ENCODE peak calls at places on chromosomes 12 and 14, in four cellular contexts. H is CD4-positive, alpha-beta T cell; Y is IMR-90; G is tibial nerve. W is an unnamed sample.

GRCh38 chr12:63220921-63221320 is 69.9 kb upstream of the AVPR1A start:
- DNase-seq in H (no peak), Y (no peak), G (no peak), W (no peak)

GRCh38 chr14:97703006-97703760 is 906.0 kb downstream of the VRK1 start:
- DNase-seq in G (no peak), Y (no peak), H (no peak), W (no peak)

GRCh38 chr14:42806909-42807315 is 1200.2 kb downstream of the LRFN5 start:
- DNase-seq in Y (peak; percentile 96), G (no peak), H (no peak), W (no peak)

GRCh38 chr12:100608776-100609175 is 35.3 kb downstream of the GAS2L3 start:
- DNase-seq in Y (no peak), H (no peak), G (no peak), W (no peak)

GRCh38 chr12:10501031-10501430 is 4.7 kb upstream of the EIF2S3B start:
- DNase-seq in H (no peak), G (no peak), Y (no peak), W (no peak)

GRCh38 chr14:105502446-105503295 is 11.6 kb downstream of the TEDC1 start:
- DNase-seq in Y (no peak), H (no peak), G (no peak), W (peak; percentile 14)

GRCh38 chr12:17818931-17819330 is 271.1 kb downstream of the RERGL start:
- DNase-seq in Y (no peak), H (no peak), G (no peak), W (no peak)

GRCh38 chr12:28172434-28173030 is 17.7 kb upstream of the CCDC91 start:
- DNase-seq in G (no peak), Y (peak; percentile 68), H (no peak), W (no peak)

GRCh38 chr12:89305373-89305772 is 46.9 kb downstream of the DUSP6 start:
- DNase-seq in H (no peak), Y (no peak), G (no peak), W (no peak)

GRCh38 chr14:30243805-30244204 is 315.2 kb upstream of the G2E3 start:
- DNase-seq in H (no peak), G (no peak), Y (peak; percentile 85), W (no peak)

GRCh38 chr12:88052686-88053085 is 23.5 kb upstream of the C12orf50 start:
- DNase-seq in G (no peak), Y (peak; percentile 44), H (no peak), W (no peak)

GRCh38 chr14:68958553-68958952 is 20.5 kb downstream of the ACTN1 start:
- DNase-seq in H (no peak), Y (peak; percentile 38), G (no peak), W (no peak)

GRCh38 chr12:127311695-127312364 is 955.1 kb upstream of the TMEM132C start:
- DNase-seq in H (no peak), G (no peak), Y (no peak), W (no peak)

GRCh38 chr12:1496162-1496925 is 98.0 kb downstream of the FBXL14 start:
- DNase-seq in H (no peak), Y (peak; percentile 31), G (no peak), W (no peak)

GRCh38 chr12:50458606-50459005 is 46.2 kb upstream of the DIP2B start:
- DNase-seq in Y (peak; percentile 47), G (no peak), H (no peak), W (no peak)

GRCh38 chr12:13794706-13795105 is 186.7 kb downstream of the GRIN2B start:
- DNase-seq in H (no peak), Y (no peak), G (no peak), W (no peak)

GRCh38 chr14:75917322-75918251 is 64.2 kb downstream of the TGFB3 start:
- DNase-seq in G (no peak), H (no peak), Y (no peak), W (no peak)

GRCh38 chr14:62081012-62081612 is 318.9 kb downstream of the SNAPC1 start:
- DNase-seq in Y (no peak), H (no peak), G (no peak), W (no peak)

GRCh38 chr12:109731231-109731731 is 17.7 kb downstream of the FAM222A start:
- DNase-seq in G (peak; percentile 11), Y (no peak), H (no peak), W (no peak)

GRCh38 chr12:64916431-64916830 is 92.0 kb downstream of the TBC1D30 start:
- DNase-seq in G (no peak), H (no peak), Y (no peak), W (no peak)

GRCh38 chr14:34732802-34733201 is 18.4 kb upstream of the CFL2 start:
- DNase-seq in Y (no peak), G (no peak), H (no peak), W (no peak)

GRCh38 chr12:122641976-122642375 is 61.2 kb downstream of the HCAR2 start:
- DNase-seq in H (no peak), Y (peak; percentile 58), G (no peak), W (no peak)

GRCh38 chr14:77965919-77966435 is 166.1 kb downstream of the ADCK1 start:
- DNase-seq in Y (peak; percentile 8), H (no peak), G (no peak), W (no peak)
- H3K9me3 ChIP-seq in Y (no peaks in the 10 kb centered on the region), H (no peaks in the 10 kb centered on the region), G (no peaks in the 10 kb centered on the region), W (no peaks in the 10 kb centered on the region)

GRCh38 chr14:106586098-106586704 is 1059.8 kb downstream of the TMEM121 start:
- DNase-seq in Y (no peak), G (no peak), H (peak; percentile 52), W (peak; percentile 27)
- H3K9me3 ChIP-seq in Y (peaks cover 34% of the 10 kb centered on the region), G (no peaks in the 10 kb centered on the region), H (no peaks in the 10 kb centered on the region), W (no peaks in the 10 kb centered on the region)

DNA sequence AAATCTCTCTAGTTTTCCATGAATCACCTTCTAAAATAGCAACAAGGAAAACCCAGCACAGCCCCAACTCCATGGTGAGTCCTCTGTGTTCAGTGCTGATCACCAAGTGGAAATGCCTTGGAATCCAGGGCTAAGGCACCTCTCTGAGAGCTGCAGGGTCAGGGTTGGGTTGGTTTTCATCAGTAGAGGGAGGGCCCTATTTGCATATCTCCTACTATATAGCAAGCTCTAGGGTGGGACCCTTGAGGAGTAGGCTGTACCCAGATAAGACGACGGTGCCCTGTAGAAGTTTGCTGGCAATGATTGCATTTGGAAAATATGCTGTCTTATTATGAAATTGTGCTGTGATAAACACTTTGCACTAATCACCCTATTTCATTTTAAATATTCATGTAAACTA is 1011.8 kb downstream of the TMEM121 start:
- DNase-seq in H (no peak), Y (no peak), G (no peak), W (no peak)
- H3K9me3 ChIP-seq in H (no peaks in the 10 kb centered on the region), Y (peaks cover 8% of the 10 kb centered on the region), G (no peaks in the 10 kb centered on the region), W (no peaks in the 10 kb centered on the region)

GRCh38 chr12:56885316-56885715 is 48.9 kb downstream of the SDR9C7 start:
- DNase-seq in H (no peak), G (no peak), Y (no peak), W (no peak)
- H3K9me3 ChIP-seq in H (peaks cover 22% of the 10 kb centered on the region), G (no peaks in the 10 kb centered on the region), Y (peaks cover 2% of the 10 kb centered on the region), W (no peaks in the 10 kb centered on the region)

GRCh38 chr14:27077181-27077738 is 479.4 kb upstream of the NOVA1 start:
- DNase-seq in Y (no peak), G (no peak), H (no peak), W (no peak)
- H3K9me3 ChIP-seq in Y (peaks cover 2% of the 10 kb centered on the region), G (no peaks in the 10 kb centered on the region), H (no peaks in the 10 kb centered on the region), W (no peaks in the 10 kb centered on the region)

GRCh38 chr12:34606749-34607519 is 584.6 kb downstream of the ALG10 start:
- DNase-seq in H (no peak), Y (no peak), G (no peak), W (no peak)

GRCh38 chr12:34605955-34606748 is 583.9 kb downstream of the ALG10 start:
- DNase-seq in Y (no peak), H (no peak), G (no peak), W (no peak)

GRCh38 chr12:34604631-34605509 is 582.6 kb downstream of the ALG10 start:
- DNase-seq in G (no peak), H (no peak), Y (no peak), W (no peak)

GRCh38 chr12:34604227-34604626 is 581.9 kb downstream of the ALG10 start:
- DNase-seq in Y (no peak), H (no peak), G (no peak), W (no peak)

DNA sequence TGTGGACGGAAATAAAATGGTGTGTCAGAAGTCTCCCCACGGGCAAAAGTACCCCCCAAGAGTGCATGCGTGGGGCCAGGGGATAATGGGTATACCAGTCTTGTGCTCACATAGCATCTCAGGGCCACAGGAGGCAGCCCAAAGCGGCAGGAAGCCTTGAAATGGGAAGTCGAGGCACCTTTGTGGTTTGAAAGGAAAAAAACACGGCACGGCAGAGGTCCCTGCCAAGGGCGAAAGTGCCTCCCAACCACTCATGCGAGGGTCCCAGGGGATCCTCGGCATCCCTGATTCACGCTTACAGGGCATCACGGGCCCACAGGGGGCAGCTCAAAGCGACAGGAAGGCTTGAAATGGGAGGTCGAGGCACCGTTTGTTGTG is 583.2 kb downstream of the ALG10 start:
- DNase-seq in G (no peak), Y (no peak), H (no peak), W (peak; percentile 3)
- H3K9me3 ChIP-seq in G (no peaks in the 10 kb centered on the region), Y (peaks cover 51% of the 10 kb centered on the region), H (peaks cover 62% of the 10 kb centered on the region), W (peaks cover 3% of the 10 kb centered on the region)

DNA sequence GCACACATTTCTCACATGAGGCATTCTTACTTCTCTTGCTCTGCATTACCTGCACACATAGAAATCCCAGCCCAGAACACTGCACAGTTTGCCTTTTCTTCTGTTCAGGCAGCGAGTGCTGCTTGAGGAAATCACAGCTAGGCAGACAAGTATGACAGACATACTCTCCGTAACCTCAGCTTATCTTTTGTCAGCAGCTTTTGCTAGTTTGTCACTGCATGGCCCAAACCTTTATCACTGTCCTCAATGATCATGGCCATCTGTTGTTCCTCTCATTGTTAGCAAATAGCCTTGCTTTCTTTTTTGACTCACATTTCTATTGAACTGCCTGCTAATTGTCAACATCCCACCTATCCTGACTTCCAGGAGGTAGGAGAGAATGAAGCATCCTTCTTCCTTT is 5.3 kb downstream of the ZNF10 start:
- DNase-seq in Y (no peak), G (no peak), H (no peak), W (no peak)
- H3K9me3 ChIP-seq in Y (peaks cover 39% of the 10 kb centered on the region), G (peaks cover 72% of the 10 kb centered on the region), H (peaks cover 91% of the 10 kb centered on the region), W (peaks cover 49% of the 10 kb centered on the region)

W was measured in T-helper 17 cell.